ENCODE peak calls at places on chromosomes 7 and 10, in eight cellular contexts. Y is iris pigment epithelial cell, I is fibroblast of the conjunctiva, U is cerebellar cortex, E is AG08395, S is hypothalamus, L is GM04503, Q is NT2/D1. T is an unnamed sample.
A peak's percentile ranks its signal among the peaks of the same experiment; 100 is the strongest.

GRCh38 chr10:32068569-32068968 is 12.3 kb upstream of the KIF5B start:
- DNase-seq in Y (no peak), I (no peak), U (no peak), E (no peak), S (no peak), L (no peak), Q (no peak), T (no peak)

GRCh38 chr7:140605337-140605736 is 35.3 kb downstream of the DENND2A start:
- DNase-seq in Y (peak; percentile 75), I (no peak), U (no peak), E (peak; percentile 80), S (no peak), L (peak; percentile 42), Q (no peak), T (peak; percentile 43)

GRCh38 chr7:20651960-20652544 is 36.6 kb downstream of the ABCB5 start:
- DNase-seq in Y (peak; percentile 31), I (no peak), U (no peak), E (peak; percentile 33), S (no peak), L (no peak), Q (no peak), T (peak; percentile 22)

GRCh38 chr7:25758559-25758958 is 393.4 kb upstream of the NFE2L3 start:
- DNase-seq in Y (no peak), I (no peak), U (peak; percentile 61), E (no peak), S (no peak), L (no peak), Q (no peak), T (no peak)

GRCh38 chr7:158353606-158354570 is 233.7 kb downstream of the PTPRN2 start:
- DNase-seq in Y (peak; percentile 25), I (no peak), U (peak; percentile 15), E (no peak), S (no peak), L (no peak), Q (peak; percentile 63), T (no peak)

GRCh38 chr7:30845426-30846135 is 66.1 kb upstream of the AQP1 start:
- DNase-seq in Y (peak; percentile 39), I (no peak), U (peak; percentile 97), E (peak; percentile 58), S (no peak), L (no peak), Q (no peak), T (peak; percentile 33)

GRCh38 chr10:95861401-95861800 is 46.4 kb upstream of the CC2D2B start:
- DNase-seq in Y (no peak), I (no peak), U (no peak), E (no peak), S (no peak), L (no peak), Q (no peak), T (no peak)

GRCh38 chr7:47947355-47947749 is 914 bp downstream of the PKD1L1 start:
- DNase-seq in Y (no peak), I (no peak), U (no peak), E (no peak), S (no peak), L (no peak), Q (no peak), T (no peak)

GRCh38 chr7:14752301-14752700 is 150.2 kb downstream of the DGKB start:
- DNase-seq in Y (no peak), I (no peak), U (no peak), E (no peak), S (no peak), L (no peak), Q (no peak), T (no peak)

GRCh38 chr7:139330333-139331030 is 10.7 kb upstream of the FMC1 start:
- DNase-seq in Y (no peak), I (no peak), U (no peak), E (no peak), S (no peak), L (no peak), Q (no peak), T (no peak)

GRCh38 chr7:131110294-131111080 is 217.2 kb upstream of the MKLN1 start:
- DNase-seq in Y (peak; percentile 56), I (no peak), U (peak; percentile 57), E (peak; percentile 21), S (no peak), L (no peak), Q (no peak), T (peak; percentile 43)

GRCh38 chr7:21428642-21428941 is 709 bp downstream of the SP4 start:
- DNase-seq in Y (no peak), I (no peak), U (no peak), E (no peak), S (no peak), L (no peak), Q (no peak), T (no peak)